ENCODE peak calls at places on chromosomes 6 and 20, in four cellular contexts. J is B cell, F is HCT116, E is vagina. B is an unnamed sample.

GRCh38 chr6:35970181-35970580 is 49.3 kb upstream of the SRPK1 start:
- DNase-seq in J (no peak), F (no peak), E (no peak), B (no peak)

GRCh38 chr6:82022614-82023102 is 224.9 kb downstream of the IBTK start:
- DNase-seq in F (peak), E (no peak), J (no peak), B (no peak)

GRCh38 chr20:25227317-25227831 is 20.5 kb upstream of the PYGB start:
- DNase-seq in F (no peak), E (no peak), J (no peak), B (no peak)

GRCh38 chr6:150966786-150967185 is 101.3 kb downstream of the MTHFD1L start:
- DNase-seq in J (no peak), F (no peak), E (no peak), B (no peak)

GRCh38 chr6:84137989-84138575 is 89.4 kb downstream of the CEP162 start:
- DNase-seq in J (no peak), E (no peak), F (no peak), B (no peak)

GRCh38 chr6:57013501-57013900 is 33.0 kb upstream of the KIAA1586 start:
- DNase-seq in J (no peak), E (no peak), F (no peak), B (no peak)

GRCh38 chr6:13014551-13015378 is 298.2 kb downstream of the PHACTR1 start:
- DNase-seq in E (no peak), F (no peak), J (no peak), B (no peak)

GRCh38 chr6:106519460-106520394 is 109.6 kb downstream of the RTN4IP1 start:
- DNase-seq in J (peak), E (no peak), F (peak), B (peak)

GRCh38 chr20:37436527-37436926 is 84.5 kb upstream of the NNAT start:
- DNase-seq in E (no peak), J (no peak), F (no peak), B (no peak)

GRCh38 chr6:78917788-78918187 is 50.4 kb downstream of the IRAK1BP1 start:
- DNase-seq in F (no peak), E (no peak), J (no peak), B (no peak)

GRCh38 chr6:111713196-111713705 is 107.6 kb upstream of the TRAF3IP2 start:
- DNase-seq in E (peak), F (no peak), J (no peak), B (no peak)

GRCh38 chr6:28922841-28923317 is 906 bp downstream of the TRIM27 start:
- DNase-seq in E (no peak), J (peak), F (no peak), B (peak)

GRCh38 chr6:157597461-157598312 is 216.7 kb downstream of the ZDHHC14 start:
- DNase-seq in J (peak), F (peak), E (peak), B (peak)

GRCh38 chr6:50056242-50056641 is 6.5 kb upstream of the DEFB112 start:
- DNase-seq in F (no peak), J (no peak), E (no peak), B (no peak)

GRCh38 chr6:17431581-17431980 is 38.2 kb downstream of the CAP2 start:
- DNase-seq in E (no peak), J (no peak), F (no peak), B (no peak)

GRCh38 chr6:169328112-169328801 is 74.6 kb upstream of the THBS2 start:
- DNase-seq in E (no peak), F (no peak), J (no peak), B (no peak)

GRCh38 chr20:5001174-5002076 is at the start of gene SLC23A2:
- DNase-seq in J (no peak), E (no peak), F (no peak), B (peak)

GRCh38 chr6:156977527-156978291 is 200.5 kb downstream of the ARID1B start:
- DNase-seq in F (no peak), J (no peak), E (no peak), B (no peak)

GRCh38 chr6:145118224-145118623 is 617.1 kb downstream of the EPM2A start:
- DNase-seq in J (no peak), E (no peak), F (no peak), B (no peak)

GRCh38 chr6:150567360-150567759 is 32.3 kb upstream of the PLEKHG1 start:
- DNase-seq in F (no peak), E (no peak), J (no peak), B (no peak)

GRCh38 chr6:102766946-102767345 is 1373.4 kb downstream of the GRIK2 start:
- DNase-seq in J (no peak), E (no peak), F (no peak), B (no peak)

GRCh38 chr20:29443819-29444218 is 1813.6 kb upstream of the DEFB115 start:
- DNase-seq in F (no peak), J (no peak), E (no peak), B (no peak)

GRCh38 chr6:116015560-116015959 is 45.1 kb downstream of the FRK start:
- DNase-seq in F (no peak), J (no peak), E (no peak), B (no peak)

GRCh38 chr6:13614126-13614925 is 809 bp upstream of the NOL7 start:
- DNase-seq in J (no peak), E (peak), F (no peak), B (no peak)

GRCh38 chr6:119575721-119576120 is 226.2 kb upstream of the MAN1A1 start:
- DNase-seq in F (no peak), J (no peak), E (no peak), B (no peak)

GRCh38 chr20:61324906-61325305 is 72.8 kb downstream of the CDH4 start:
- DNase-seq in F (no peak), E (no peak), J (no peak), B (no peak)

GRCh38 chr6:38739532-38739931 is 24.4 kb downstream of the DNAH8 start:
- DNase-seq in E (no peak), J (no peak), F (no peak), B (no peak)

GRCh38 chr6:30158475-30159025 is 2.5 kb downstream of the TRIM10 start:
- DNase-seq in E (no peak), J (no peak), F (no peak), B (no peak)

GRCh38 chr6:4774715-4775590 is 1.3 kb upstream of the CDYL start:
- DNase-seq in E (peak), J (peak), F (no peak), B (peak)

GRCh38 chr20:44186674-44187053 is 324 bp downstream of the JPH2 start:
- DNase-seq in J (no peak), F (no peak), E (no peak), B (no peak)

GRCh38 chr20:9352740-9353139 is 161.7 kb upstream of the LAMP5 start:
- DNase-seq in E (no peak), J (no peak), F (no peak), B (no peak)

GRCh38 chr6:138328210-138328609 is 49.5 kb upstream of the SMIM28 start:
- DNase-seq in F (no peak), J (no peak), E (no peak), B (no peak)

GRCh38 chr6:11769244-11769643 is 9.4 kb downstream of the ADTRP start:
- DNase-seq in E (no peak), F (no peak), J (no peak), B (no peak)

GRCh38 chr6:108518714-108519576 is 41.8 kb upstream of the FOXO3 start:
- DNase-seq in F (peak), J (no peak), E (no peak), B (no peak)

GRCh38 chr20:58092353-58092752 is 136.1 kb downstream of the ANKRD60 start:
- DNase-seq in F (no peak), E (no peak), J (no peak), B (no peak)

GRCh38 chr6:46898011-46898410 is 23.7 kb downstream of the ADGRF5 start:
- DNase-seq in J (no peak), E (no peak), F (no peak), B (no peak)

GRCh38 chr6:139030539-139030938 is 2.0 kb downstream of the ABRACL start:
- DNase-seq in J (peak), F (no peak), E (no peak), B (peak)

GRCh38 chr20:61902213-61902869 is 163.3 kb downstream of the TAF4 start:
- DNase-seq in F (no peak), J (no peak), E (no peak), B (no peak)

GRCh38 chr6:44829811-44830210 is 442.3 kb downstream of the CDC5L start:
- DNase-seq in F (no peak), E (no peak), J (no peak), B (peak)
- TF ChIP-seq CTCF in F (no peak), E (no peak), J (no peak), B (no peak)

GRCh38 chr6:134451529-134451928 is 133.6 kb upstream of the SGK1 start:
- DNase-seq in F (no peak), E (no peak), J (no peak), B (no peak)
- TF ChIP-seq CTCF in F (no peak), E (no peak), J (no peak), B (no peak)

GRCh38 chr20:32034581-32035397 is 17.3 kb upstream of the HCK start:
- DNase-seq in E (no peak), F (no peak), J (no peak), B (peak)
- TF ChIP-seq CTCF in E (no peak), F (peak), J (peak), B (peak)

GRCh38 chr20:50731055-50731929 is at the start of gene PARD6B:
- DNase-seq in F (peak), J (peak), E (peak), B (peak)
- TF ChIP-seq CTCF in F (no peak), J (no peak), E (no peak), B (no peak)

GRCh38 chr20:46011631-46012482 is 3.1 kb downstream of the MMP9 start:
- DNase-seq in E (no peak), F (peak), J (no peak), B (peak)
- TF ChIP-seq CTCF in E (no peak), F (peak), J (no peak), B (peak)

DNA sequence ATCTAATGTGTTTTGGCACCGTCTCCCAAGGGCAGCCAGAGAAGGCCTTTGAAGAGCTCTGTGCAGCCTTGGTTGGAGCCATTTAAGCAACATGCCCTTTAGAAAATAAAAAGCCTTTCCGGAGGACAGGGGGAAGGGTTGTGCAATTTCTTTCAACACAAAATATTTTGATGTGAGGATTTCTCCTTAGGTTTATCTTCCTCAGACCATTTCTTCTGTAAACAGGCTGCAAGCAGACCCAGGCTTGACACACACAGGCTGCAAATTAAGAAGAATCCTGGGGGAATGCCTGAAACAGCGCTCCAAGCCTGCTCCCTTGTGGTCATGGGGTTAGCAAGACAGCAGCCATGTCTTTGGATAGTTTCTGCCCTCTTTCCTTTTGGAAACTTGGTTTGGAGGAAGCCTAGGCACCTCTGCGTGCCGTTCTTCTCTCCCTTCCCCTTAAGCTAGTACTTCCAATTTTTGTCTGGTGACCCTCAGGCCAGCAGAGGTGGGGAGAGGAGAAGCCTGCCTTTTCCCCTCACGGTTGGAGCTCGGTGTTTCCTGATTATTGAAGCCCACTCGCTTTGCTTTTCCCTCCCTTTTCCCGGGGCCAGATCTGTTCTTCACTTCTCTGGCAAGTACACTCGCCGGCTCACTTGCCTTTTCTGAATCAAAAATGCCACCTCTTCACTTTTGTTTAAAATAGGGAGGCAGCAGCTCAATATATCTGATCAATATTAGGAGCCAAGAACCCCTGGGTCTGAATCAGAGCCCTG is 39.6 kb upstream of the NOX3 start:
- DNase-seq in E (no peak), J (no peak), F (no peak), B (no peak)
- TF ChIP-seq CTCF in E (no peak), J (no peak), F (peak), B (no peak)

GRCh38 chr6:136526196-136526930 is 23.9 kb downstream of the MAP7 start:
- DNase-seq in J (no peak), F (no peak), E (no peak), B (peak)

GRCh38 chr6:136526937-136527336 is 23.3 kb downstream of the MAP7 start:
- DNase-seq in F (no peak), E (no peak), J (no peak), B (no peak)

GRCh38 chr6:136524936-136525413 is 25.2 kb downstream of the MAP7 start:
- DNase-seq in E (no peak), F (no peak), J (no peak), B (peak)

GRCh38 chr6:136524339-136524935 is 25.8 kb downstream of the MAP7 start:
- DNase-seq in F (no peak), J (no peak), E (no peak), B (no peak)

DNA sequence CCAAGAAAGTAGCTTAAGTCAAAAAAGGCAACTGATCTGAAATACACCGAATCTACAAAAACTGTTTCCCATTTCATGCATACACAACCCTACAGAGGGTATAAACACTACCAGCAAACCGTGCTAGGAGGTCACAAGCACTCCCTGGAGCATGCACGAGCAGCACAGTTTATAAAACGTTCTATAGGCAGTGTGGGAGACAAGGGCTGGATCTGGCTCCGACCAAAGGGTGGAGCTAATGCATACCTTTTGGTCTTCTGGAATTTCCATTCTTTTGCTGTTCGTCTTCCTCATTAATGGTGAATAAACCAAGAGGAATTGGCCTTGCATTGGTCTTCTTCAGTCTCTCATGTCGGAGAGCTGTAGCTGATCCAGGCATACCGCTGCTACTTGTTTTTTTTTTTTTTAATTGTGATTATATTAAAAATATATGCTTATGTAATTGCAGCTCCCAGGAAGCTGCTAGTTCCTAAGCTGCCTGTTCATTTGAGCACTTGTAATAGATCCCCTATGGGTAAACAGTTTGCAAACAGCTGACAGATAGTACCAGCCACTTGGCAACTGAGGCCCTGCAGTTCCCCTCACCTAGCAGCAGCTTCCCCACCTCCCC is 24.5 kb downstream of the MAP7 start:
- DNase-seq in E (no peak), J (no peak), F (no peak), B (no peak)
- TF ChIP-seq CTCF in E (no peak), J (no peak), F (no peak), B (no peak)

B was measured in GM13976.